ENCODE peak calls at places on chromosome 17, in eight cellular contexts. O, Z, R, B, Y, H, X and E are unnamed samples.

GRCh38 chr17:19329839-19330238 is 32.7 kb downstream of the B9D1 start:
- DNase-seq in O (no peak), Z (no peak), R (no peak), B (no peak), Y (no peak), H (no peak), X (no peak), E (no peak)

GRCh38 chr17:63191610-63192009 is 225.6 kb downstream of the TANC2 start:
- DNase-seq in O (no peak), Z (no peak), R (no peak), B (peak), Y (no peak), H (no peak), X (peak), E (peak)

GRCh38 chr17:76102944-76103273 is 678 bp downstream of the EXOC7 start:
- DNase-seq in O (no peak), Z (no peak), R (no peak), B (no peak), Y (no peak), H (no peak), X (no peak), E (no peak)

GRCh38 chr17:44792276-44792675 is 33.5 kb downstream of the ADAM11 start:
- DNase-seq in O (no peak), Z (peak), R (no peak), B (no peak), Y (no peak), H (no peak), X (no peak), E (no peak)

GRCh38 chr17:48636177-48637018 is 10.2 kb upstream of the HOXB9 start:
- DNase-seq in O (peak), Z (peak), R (no peak), B (peak), Y (no peak), H (peak), X (peak), E (peak)

GRCh38 chr17:79997004-79997673 is 38.5 kb downstream of the TBC1D16 start:
- DNase-seq in O (no peak), Z (peak), R (no peak), B (no peak), Y (no peak), H (no peak), X (no peak), E (peak)

GRCh38 chr17:494601-495195 is 142.1 kb upstream of the RPH3AL start:
- DNase-seq in O (no peak), Z (no peak), R (no peak), B (no peak), Y (no peak), H (no peak), X (no peak), E (no peak)

GRCh38 chr17:10683853-10684252 is 13.5 kb downstream of the SCO1 start:
- DNase-seq in O (no peak), Z (peak), R (no peak), B (no peak), Y (peak), H (peak), X (no peak), E (no peak)

GRCh38 chr17:55735784-55736405 is 13.2 kb upstream of the TMEM100 start:
- DNase-seq in O (no peak), Z (peak), R (no peak), B (no peak), Y (peak), H (peak), X (peak), E (no peak)

GRCh38 chr17:2266865-2267228 is 36.7 kb downstream of the SMG6 start:
- DNase-seq in O (no peak), Z (no peak), R (no peak), B (no peak), Y (no peak), H (no peak), X (no peak), E (no peak)

GRCh38 chr17:64001763-64002529 is 3.8 kb downstream of the PRR29 start:
- DNase-seq in O (no peak), Z (peak), R (no peak), B (peak), Y (no peak), H (peak), X (peak), E (peak)

GRCh38 chr17:7046127-7046724 is 2.3 kb upstream of the SLC16A11 start:
- DNase-seq in O (peak), Z (peak), R (no peak), B (no peak), Y (peak), H (peak), X (no peak), E (peak)